ENCODE peak calls at places on chromosomes 4 and X, in ten cellular contexts. W is HTR-8/SVneo, I is posterior cingulate gyrus, B is NCI-H774, X is ELR, A is non-pigmented ciliary epithelial cell, U is foreskin fibroblast, H is NCI-H446, S is ovary, P is esophagus squamous epithelium. N is an unnamed sample.

GRCh38 chr4:159446266-159446976 is 343.5 kb downstream of the RAPGEF2 start:
- DNase-seq in B (peak), X (peak), H (no peak), I (peak), U (peak), A (no peak), W (peak), S (no peak), P (no peak), N (peak)

GRCh38 chr4:66252291-66252690 is 582.0 kb upstream of the EPHA5 start:
- DNase-seq in A (no peak), U (no peak), X (peak), S (no peak), H (no peak), W (no peak), I (no peak), B (no peak), P (no peak), N (no peak)

GRCh38 chr4:162640152-162640551 is 476.4 kb upstream of the FSTL5 start:
- DNase-seq in H (no peak), X (no peak), S (no peak), P (no peak), W (no peak), A (no peak), I (peak), B (no peak), U (no peak), N (no peak)

GRCh38 chr4:87051121-87051713 is 116.4 kb downstream of the AFF1 start:
- DNase-seq in H (no peak), A (no peak), B (no peak), P (no peak), W (no peak), X (no peak), U (no peak), I (no peak), S (no peak), N (no peak)

GRCh38 chr4:77600521-77601451 is 4.8 kb upstream of the CXCL13 start:
- DNase-seq in U (peak), H (no peak), X (peak), W (no peak), P (no peak), B (peak), A (no peak), S (no peak), I (no peak), N (peak)

GRCh38 chrX:136767104-136767941 is 13.4 kb downstream of the ARHGEF6 start:
- DNase-seq in W (peak), I (peak), X (peak), S (peak), A (no peak), B (peak), H (no peak), U (peak), P (no peak), N (peak)

GRCh38 chr4:2833671-2834000 is 10.0 kb upstream of the ADD1 start:
- DNase-seq in U (no peak), W (no peak), S (peak), X (no peak), A (no peak), P (no peak), I (peak), H (no peak), B (no peak), N (no peak)

GRCh38 chr4:57850141-57850540 is 740.0 kb upstream of the IGFBP7 start:
- DNase-seq in W (no peak), X (no peak), S (no peak), A (no peak), U (no peak), B (no peak), I (no peak), P (no peak), H (no peak), N (no peak)

GRCh38 chrX:33831211-33831610 is 300.9 kb downstream of the FAM47A start:
- DNase-seq in W (no peak), S (no peak), P (no peak), H (no peak), X (no peak), B (no peak), I (no peak), A (no peak), U (no peak), N (no peak)

GRCh38 chrX:129957241-129958099 is 25.0 kb upstream of the BCORL1 start:
- DNase-seq in B (peak), H (no peak), W (no peak), U (peak), P (peak), X (peak), A (no peak), I (peak), S (peak), N (peak)

GRCh38 chr4:138039010-138039409 is 203.1 kb downstream of the SLC7A11 start:
- DNase-seq in X (peak), S (no peak), A (no peak), U (peak), B (no peak), W (no peak), P (no peak), H (no peak), I (no peak), N (no peak)

GRCh38 chrX:13901354-13901753 is 84.5 kb upstream of the GPM6B start:
- DNase-seq in H (no peak), U (peak), I (no peak), W (no peak), S (no peak), P (no peak), A (no peak), B (no peak), X (no peak), N (no peak)

GRCh38 chr4:85488416-85488815 is 13.5 kb downstream of the ARHGAP24 start:
- DNase-seq in U (no peak), X (no peak), W (no peak), P (no peak), A (no peak), B (no peak), I (no peak), S (no peak), H (no peak), N (no peak)

GRCh38 chr4:6767725-6768538 is 14.6 kb upstream of the KIAA0232 start:
- DNase-seq in X (no peak), B (no peak), H (no peak), W (no peak), S (no peak), A (no peak), U (no peak), P (no peak), I (peak), N (peak)

GRCh38 chr4:160877087-160877790 is 1286.6 kb downstream of the FSTL5 start:
- DNase-seq in W (no peak), S (no peak), U (no peak), X (peak), P (no peak), H (no peak), B (no peak), I (no peak), A (no peak), N (no peak)

GRCh38 chrX:11113731-11114130 is 2.6 kb downstream of the HCCS start:
- DNase-seq in H (no peak), I (peak), S (no peak), A (no peak), X (peak), P (no peak), U (peak), W (no peak), B (no peak), N (peak)

GRCh38 chr4:184598753-184599491 is 50.3 kb downstream of the CASP3 start:
- DNase-seq in S (no peak), A (no peak), H (no peak), I (no peak), U (no peak), X (no peak), B (no peak), P (no peak), W (no peak), N (no peak)

GRCh38 chr4:72613959-72614358 is 44.9 kb upstream of the ADAMTS3 start:
- DNase-seq in B (no peak), U (no peak), S (no peak), H (no peak), A (no peak), X (no peak), P (no peak), W (no peak), I (no peak), N (no peak)

GRCh38 chr4:186557061-186557460 is 1.7 kb upstream of the MTNR1A start:
- DNase-seq in I (no peak), U (peak), A (no peak), W (no peak), P (no peak), S (no peak), X (no peak), H (no peak), B (no peak), N (no peak)

GRCh38 chr4:99205104-99205979 is 13.7 kb downstream of the ADH6 start:
- DNase-seq in H (no peak), U (peak), B (no peak), W (no peak), I (no peak), X (no peak), A (no peak), S (peak), P (no peak), N (no peak)

GRCh38 chr4:54550415-54551171 is 107.2 kb upstream of the KIT start:
- DNase-seq in P (no peak), B (no peak), S (peak), X (no peak), U (peak), W (peak), H (no peak), I (no peak), A (no peak), N (no peak)

GRCh38 chr4:109472343-109472761 is 38.7 kb downstream of the SEC24B start:
- DNase-seq in A (peak), H (no peak), I (no peak), S (no peak), X (peak), P (no peak), W (no peak), U (peak), B (no peak), N (no peak)

GRCh38 chrX:101208152-101208905 is 11.3 kb upstream of the DRP2 start:
- DNase-seq in X (no peak), U (peak), W (no peak), B (no peak), A (peak), I (no peak), H (no peak), S (no peak), P (no peak), N (no peak)

GRCh38 chrX:116499780-116500179 is 37.0 kb upstream of the CT83 start:
- DNase-seq in I (no peak), B (no peak), X (peak), W (no peak), H (no peak), S (no peak), A (no peak), P (no peak), U (peak), N (no peak)

GRCh38 chr4:90718926-90719325 is 591.7 kb downstream of the CCSER1 start:
- DNase-seq in I (no peak), U (no peak), X (no peak), W (no peak), A (no peak), P (no peak), B (no peak), S (no peak), H (no peak), N (no peak)

GRCh38 chr4:158775091-158775651 is 6.3 kb downstream of the FNIP2 start:
- DNase-seq in B (no peak), S (no peak), U (peak), X (peak), A (no peak), I (peak), P (no peak), W (no peak), H (no peak), N (no peak)